ENCODE peak calls at places on chromosomes 13 and 19, in nine cellular contexts. U, L, R, B, D, T, P, S and O are unnamed samples.

GRCh38 chr19:39341122-39341719 is 1.0 kb upstream of the SAMD4B start:
- DNase-seq in R (no peak), S (no peak), L (peak; percentile 57), U (no peak), T (no peak), B (peak; percentile 60), P (peak; percentile 7), D (peak; percentile 43), O (no peak)

GRCh38 chr19:48330012-48330681 is 4.8 kb downstream of the EMP3 start:
- DNase-seq in B (peak; percentile 79), P (peak; percentile 67), S (peak; percentile 93), D (peak; percentile 28), T (no peak), R (no peak), U (peak; percentile 95), L (peak; percentile 92), O (no peak)

GRCh38 chr13:89577301-89577700 is 1770.2 kb upstream of the MIR17HG start:
- DNase-seq in P (no peak), B (no peak), R (no peak), D (no peak), T (no peak), S (no peak), L (no peak), U (no peak), O (no peak)

GRCh38 chr13:110964229-110965037 is 49.6 kb upstream of the ANKRD10 start:
- DNase-seq in L (peak; percentile 22), T (no peak), P (no peak), U (no peak), D (no peak), B (no peak), S (no peak), R (no peak), O (no peak)

GRCh38 chr13:111385182-111385857 is 64.9 kb downstream of the TEX29 start:
- DNase-seq in B (no peak), R (no peak), T (no peak), D (no peak), S (no peak), P (no peak), U (no peak), L (no peak), O (no peak)

GRCh38 chr19:17136026-17136425 is 60.4 kb downstream of the MYO9B start:
- DNase-seq in U (peak; percentile 26), L (no peak), R (no peak), S (no peak), T (no peak), D (no peak), P (no peak), B (no peak), O (no peak)

GRCh38 chr19:40976724-40977123 is 14.4 kb upstream of the CYP2B6 start:
- DNase-seq in L (no peak), R (no peak), B (no peak), P (no peak), T (no peak), S (no peak), U (no peak), D (no peak), O (no peak)

GRCh38 chr13:44648392-44649117 is 72.4 kb upstream of the TSC22D1 start:
- DNase-seq in B (no peak), L (peak; percentile 16), P (no peak), U (peak; percentile 26), T (no peak), R (no peak), D (no peak), S (no peak), O (no peak)

GRCh38 chr13:44876782-44877324 is 112.4 kb downstream of the NUFIP1 start:
- DNase-seq in B (no peak), R (no peak), U (peak; percentile 3), D (no peak), T (no peak), S (no peak), L (no peak), P (no peak), O (no peak)

GRCh38 chr13:51894239-51894638 is 32.5 kb downstream of the CCDC70 start:
- DNase-seq in R (no peak), U (no peak), T (no peak), P (no peak), L (no peak), D (no peak), S (no peak), B (no peak), O (no peak)

GRCh38 chr19:18541992-18542935 is 1.1 kb downstream of the FKBP8 start:
- DNase-seq in U (peak; percentile 19), P (no peak), L (no peak), T (no peak), R (no peak), S (no peak), B (no peak), D (no peak), O (no peak)

GRCh38 chr13:111945086-111945485 is 121.9 kb upstream of the SOX1 start:
- DNase-seq in D (no peak), R (no peak), T (no peak), P (no peak), B (no peak), S (no peak), L (no peak), U (no peak), O (no peak)

GRCh38 chr13:114121496-114122466 is 10.6 kb downstream of the RASA3 start:
- DNase-seq in P (no peak), S (no peak), U (no peak), T (no peak), B (no peak), R (no peak), D (no peak), L (no peak), O (no peak)

GRCh38 chr19:8611391-8611883 is 922 bp upstream of the ADAMTS10 start:
- DNase-seq in B (no peak), L (no peak), D (peak; percentile 45), U (no peak), R (no peak), T (no peak), S (no peak), P (no peak), O (no peak)

GRCh38 chr19:38142176-38143035 is 81.6 kb downstream of the DPF1 start:
- DNase-seq in P (peak; percentile 17), T (no peak), R (peak; percentile 10), L (peak; percentile 74), S (no peak), B (peak; percentile 31), D (peak; percentile 55), U (peak; percentile 35), O (no peak)

GRCh38 chr13:37657134-37657533 is 58.6 kb upstream of the POSTN start:
- DNase-seq in U (no peak), S (no peak), P (no peak), B (no peak), D (no peak), L (no peak), R (no peak), T (no peak), O (no peak)

GRCh38 chr13:108214511-108215383 is 589 bp downstream of the LIG4 start:
- DNase-seq in B (peak; percentile 68), S (peak; percentile 48), L (peak; percentile 45), R (no peak), U (peak; percentile 13), D (no peak), T (no peak), P (peak; percentile 4), O (no peak)

GRCh38 chr13:51874651-51875050 is 12.9 kb downstream of the CCDC70 start:
- DNase-seq in B (peak; percentile 90), R (no peak), P (no peak), U (no peak), L (peak; percentile 19), T (no peak), S (no peak), D (no peak), O (no peak)

GRCh38 chr19:48872884-48873475 is 759 bp downstream of the PPP1R15A start:
- DNase-seq in P (peak; percentile 61), L (peak; percentile 95), R (peak; percentile 90), S (peak; percentile 57), U (peak; percentile 89), D (peak; percentile 96), B (peak; percentile 17), T (peak; percentile 89), O (peak; percentile 85)